ENCODE peak calls at places on chromosomes 12 and 14, in eight cellular contexts. Z, T, X, U, Q, M, G and B are unnamed samples.
A peak's percentile ranks its signal among the peaks of the same experiment; 100 is the strongest.

GRCh38 chr12:57091633-57092528 is 3.0 kb downstream of the NAB2 start:
- DNase-seq in Z (no peak), T (no peak), X (no peak), U (no peak), Q (no peak), M (no peak), G (no peak), B (no peak)

GRCh38 chr12:91388573-91388972 is 206.0 kb upstream of the DCN start:
- DNase-seq in Z (no peak), T (no peak), X (no peak), U (no peak), Q (no peak), M (no peak), G (peak; percentile 6), B (no peak)

GRCh38 chr12:121748571-121749265 is 36.2 kb downstream of the TMEM120B start:
- DNase-seq in Z (peak; percentile 93), T (peak; percentile 86), X (no peak), U (peak; percentile 68), Q (peak; percentile 84), M (peak; percentile 91), G (peak; percentile 37), B (no peak)

GRCh38 chr14:65095633-65096205 is 6.6 kb downstream of the MAX start:
- DNase-seq in Z (peak; percentile 30), T (peak; percentile 86), X (peak; percentile 74), U (peak; percentile 66), Q (no peak), M (no peak), G (no peak), B (no peak)

GRCh38 chr12:94817695-94818075 is 167.3 kb upstream of the TMCC3 start:
- DNase-seq in Z (no peak), T (no peak), X (no peak), U (no peak), Q (no peak), M (no peak), G (no peak), B (no peak)

GRCh38 chr12:5567021-5567744 is 135.3 kb downstream of the NTF3 start:
- DNase-seq in Z (no peak), T (no peak), X (no peak), U (peak; percentile 77), Q (no peak), M (no peak), G (no peak), B (no peak)

GRCh38 chr12:113819495-113819894 is 146.6 kb downstream of the RBM19 start:
- DNase-seq in Z (no peak), T (no peak), X (no peak), U (no peak), Q (no peak), M (peak; percentile 64), G (no peak), B (no peak)

GRCh38 chr14:73764881-73765280 is 50.7 kb upstream of the PNMA1 start:
- DNase-seq in Z (no peak), T (no peak), X (peak; percentile 94), U (peak; percentile 86), Q (no peak), M (peak; percentile 44), G (no peak), B (peak; percentile 51)

GRCh38 chr14:23172572-23172971 is 10.9 kb downstream of the SLC7A8 start:
- DNase-seq in Z (no peak), T (no peak), X (no peak), U (no peak), Q (no peak), M (no peak), G (no peak), B (no peak)

GRCh38 chr14:28777773-28778606 is 11.4 kb downstream of the FOXG1 start:
- DNase-seq in Z (no peak), T (no peak), X (no peak), U (no peak), Q (no peak), M (peak; percentile 61), G (no peak), B (no peak)

GRCh38 chr12:103501447-103501846 is 5.7 kb upstream of the C12orf42 start:
- DNase-seq in Z (no peak), T (no peak), X (no peak), U (no peak), Q (no peak), M (no peak), G (no peak), B (no peak)

GRCh38 chr12:45014396-45014795 is 36.5 kb downstream of the DBX2 start:
- DNase-seq in Z (no peak), T (no peak), X (no peak), U (no peak), Q (no peak), M (no peak), G (no peak), B (no peak)

GRCh38 chr12:100698518-100698917 is 96.1 kb upstream of the ANO4 start:
- DNase-seq in Z (no peak), T (no peak), X (no peak), U (no peak), Q (no peak), M (no peak), G (peak; percentile 10), B (no peak)

GRCh38 chr12:3523728-3524127 is 32.7 kb downstream of the PRMT8 start:
- DNase-seq in Z (no peak), T (no peak), X (no peak), U (no peak), Q (no peak), M (no peak), G (peak; percentile 40), B (no peak)

GRCh38 chr14:39442293-39442692 is 10.1 kb upstream of the FBXO33 start:
- DNase-seq in Z (no peak), T (peak; percentile 53), X (peak; percentile 63), U (peak; percentile 26), Q (no peak), M (no peak), G (no peak), B (no peak)

GRCh38 chr12:117067638-117068037 is 31.6 kb downstream of the TESC start:
- DNase-seq in Z (no peak), T (no peak), X (no peak), U (no peak), Q (no peak), M (no peak), G (no peak), B (no peak)

GRCh38 chr12:100927825-100928224 is 133.2 kb downstream of the ANO4 start:
- DNase-seq in Z (peak; percentile 19), T (peak; percentile 74), X (no peak), U (no peak), Q (no peak), M (no peak), G (peak; percentile 75), B (no peak)

GRCh38 chr12:26017484-26018211 is 59.2 kb downstream of the RASSF8 start:
- DNase-seq in Z (no peak), T (no peak), X (peak; percentile 32), U (no peak), Q (no peak), M (peak; percentile 89), G (peak; percentile 86), B (no peak)

DNA sequence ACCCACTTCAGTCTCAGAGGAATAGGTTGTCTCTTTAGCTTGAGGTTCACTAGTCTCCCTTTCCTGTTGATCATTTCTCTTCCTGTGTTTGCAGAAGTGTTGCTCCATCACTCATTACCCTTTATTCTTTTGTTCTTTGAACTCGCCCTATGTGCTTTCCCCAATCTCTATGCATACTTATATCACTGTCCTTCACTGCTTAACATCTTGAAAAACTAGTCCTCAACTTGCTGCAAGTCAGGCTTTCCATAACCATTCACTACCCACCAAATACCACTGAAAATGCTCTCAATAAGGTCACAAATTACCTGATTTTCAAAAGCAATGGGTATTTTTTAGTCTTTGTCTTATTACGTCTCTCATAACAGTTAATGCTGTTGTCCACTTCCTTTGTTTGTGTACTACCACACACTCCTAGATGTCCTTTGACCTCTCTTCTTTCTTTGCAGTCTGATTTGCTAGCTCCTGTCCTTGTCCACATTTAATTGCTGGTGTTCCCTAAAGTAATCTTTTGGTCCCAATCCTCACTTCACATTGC is 80.8 kb downstream of the RIC8B start:
- DNase-seq in Z (no peak), T (no peak), X (no peak), U (no peak), Q (no peak), M (no peak), G (no peak), B (no peak)
- H3K27ac ChIP-seq in Z (no peak overlapping the region), T (no peak overlapping the region), X (no peak overlapping the region), U (no peak overlapping the region), Q (no peak overlapping the region), M (no peak overlapping the region), G (no peak overlapping the region), B (no peak overlapping the region)

GRCh38 chr12:67534046-67534445 is 114.5 kb upstream of the DYRK2 start:
- DNase-seq in Z (no peak), T (no peak), X (no peak), U (no peak), Q (no peak), M (no peak), G (no peak), B (no peak)

GRCh38 chr12:67533159-67533558 is 115.4 kb upstream of the DYRK2 start:
- DNase-seq in Z (no peak), T (peak; percentile 76), X (no peak), U (no peak), Q (no peak), M (no peak), G (no peak), B (no peak)

GRCh38 chr12:67535176-67535575 is 113.4 kb upstream of the DYRK2 start:
- DNase-seq in Z (no peak), T (no peak), X (no peak), U (no peak), Q (no peak), M (no peak), G (no peak), B (no peak)

GRCh38 chr12:67531519-67531918 is 117.0 kb upstream of the DYRK2 start:
- DNase-seq in Z (no peak), T (peak; percentile 91), X (no peak), U (no peak), Q (no peak), M (no peak), G (no peak), B (no peak)

DNA sequence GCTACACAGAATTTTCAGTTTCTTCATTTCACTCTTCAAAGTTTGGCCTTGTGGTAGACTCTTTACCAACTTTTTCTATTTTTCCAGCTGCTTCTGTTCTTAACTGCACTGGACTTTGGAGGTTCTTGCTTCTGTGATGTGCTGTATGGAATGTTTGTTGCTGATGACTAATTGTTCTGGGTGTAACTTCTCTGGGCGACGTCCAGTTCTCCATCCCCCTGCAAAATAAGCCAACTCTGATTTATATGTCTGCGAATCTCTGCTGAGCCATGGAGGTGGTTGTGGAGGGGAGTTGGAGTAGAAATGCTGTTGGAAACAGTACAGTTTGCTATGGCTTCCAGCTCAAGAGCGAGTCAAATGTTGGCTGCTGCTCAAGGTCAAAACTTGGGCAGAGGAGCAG is 113.9 kb upstream of the DYRK2 start:
- DNase-seq in Z (peak; percentile 88), T (peak; percentile 99), X (no peak), U (peak; percentile 59), Q (no peak), M (no peak), G (peak; percentile 75), B (no peak)
- H3K27ac ChIP-seq in Z (peak overlapping the region; percentile 26), T (peak overlapping the region; percentile 54), X (no peak overlapping the region), U (peak overlapping the region; percentile 49), Q (no peak overlapping the region), M (no peak overlapping the region), G (no peak overlapping the region), B (no peak overlapping the region)

GRCh38 chr12:76028649-76029277 is 2.8 kb downstream of the PHLDA1 start:
- DNase-seq in Z (no peak), T (no peak), X (no peak), U (no peak), Q (no peak), M (no peak), G (no peak), B (no peak)
- H3K27ac ChIP-seq in Z (peak overlapping the region; percentile 98), T (peak overlapping the region; percentile 89), X (no peak overlapping the region), U (peak overlapping the region; percentile 99), Q (no peak overlapping the region), M (no peak overlapping the region), G (peak overlapping the region; percentile 94), B (no peak overlapping the region)

GRCh38 chr12:53467082-53467481 is 15.2 kb downstream of the PCBP2 start:
- DNase-seq in Z (no peak), T (no peak), X (no peak), U (no peak), Q (no peak), M (no peak), G (no peak), B (no peak)
- H3K27ac ChIP-seq in Z (no peak overlapping the region), T (no peak overlapping the region), X (peak overlapping the region; percentile 66), U (no peak overlapping the region), Q (no peak overlapping the region), M (no peak overlapping the region), G (no peak overlapping the region), B (no peak overlapping the region)